ENCODE peak calls at places on chromosomes 11 and 22, in ten cellular contexts. P, V, S, X, J, Z, H, T, U and E are unnamed samples.

GRCh38 chr11:36148701-36149100 is 140.5 kb downstream of the COMMD9 start:
- DNase-seq in H (no peak), J (no peak), X (no peak), S (no peak), P (no peak), U (no peak), Z (no peak), T (no peak), V (no peak), E (no peak)

GRCh38 chr11:34234086-34234740 is 123.6 kb downstream of the ABTB2 start:
- DNase-seq in Z (peak), P (no peak), V (no peak), U (peak), H (no peak), S (peak), X (peak), J (no peak), T (peak), E (no peak)

GRCh38 chr11:111918390-111919256 is at the start of gene C11orf52:
- DNase-seq in U (peak), X (peak), J (no peak), H (peak), S (no peak), P (no peak), Z (no peak), V (no peak), T (no peak), E (peak)

GRCh38 chr11:12696911-12697581 is 22.8 kb downstream of the TEAD1 start:
- DNase-seq in V (no peak), P (no peak), T (no peak), Z (no peak), S (no peak), U (no peak), J (no peak), H (peak), X (no peak), E (no peak)

GRCh38 chr11:110029714-110030113 is 63.5 kb upstream of the ZC3H12C start:
- DNase-seq in H (no peak), U (peak), X (no peak), P (no peak), V (no peak), Z (no peak), S (no peak), J (no peak), T (no peak), E (no peak)

GRCh38 chr22:32073823-32074380 is 30.8 kb downstream of the SLC5A1 start:
- DNase-seq in H (no peak), S (no peak), Z (no peak), X (peak), T (no peak), U (no peak), V (no peak), J (no peak), P (no peak), E (no peak)

GRCh38 chr11:14312736-14313438 is 46.1 kb downstream of the RRAS2 start:
- DNase-seq in P (no peak), Z (no peak), X (no peak), U (no peak), T (no peak), S (no peak), J (no peak), H (no peak), V (no peak), E (no peak)

GRCh38 chr11:73652046-73652730 is 5.8 kb downstream of the PLEKHB1 start:
- DNase-seq in U (peak), H (peak), T (no peak), P (peak), Z (no peak), S (no peak), J (no peak), X (peak), V (no peak), E (peak)

GRCh38 chr22:50505276-50505775 is 2.2 kb downstream of the LMF2 start:
- DNase-seq in H (no peak), J (no peak), Z (no peak), P (no peak), X (no peak), V (no peak), T (no peak), U (no peak), S (no peak), E (no peak)

GRCh38 chr22:28108851-28109250 is 189.8 kb upstream of the PITPNB start:
- DNase-seq in J (no peak), Z (no peak), P (no peak), S (no peak), V (no peak), T (no peak), H (no peak), U (no peak), X (no peak), E (no peak)

GRCh38 chr22:22060200-22061084 is 77.9 kb upstream of the TOP3B start:
- DNase-seq in X (peak), U (peak), T (peak), P (peak), J (no peak), Z (peak), V (peak), H (peak), S (peak), E (peak)

GRCh38 chr11:16786131-16786530 is 47.7 kb downstream of the C11orf58 start:
- DNase-seq in V (no peak), H (no peak), P (no peak), X (no peak), S (no peak), J (no peak), T (no peak), U (no peak), Z (no peak), E (peak)

GRCh38 chr22:22228921-22229320 is 15.7 kb upstream of the VPREB1 start:
- DNase-seq in T (no peak), J (no peak), V (no peak), X (no peak), S (no peak), P (no peak), Z (no peak), U (no peak), H (no peak), E (no peak)

GRCh38 chr11:71406681-71407080 is 41.5 kb downstream of the DHCR7 start:
- DNase-seq in U (no peak), H (peak), V (no peak), T (no peak), X (no peak), S (peak), P (no peak), Z (no peak), J (no peak), E (no peak)

GRCh38 chr22:39315389-39315788 is 4.0 kb downstream of the RPL3 start:
- DNase-seq in Z (no peak), U (no peak), V (no peak), X (no peak), J (no peak), P (no peak), S (no peak), H (no peak), T (no peak), E (no peak)

GRCh38 chr11:130525307-130525706 is 76.9 kb downstream of the ADAMTS15 start:
- DNase-seq in V (no peak), S (no peak), X (no peak), U (no peak), Z (no peak), P (no peak), H (no peak), J (no peak), T (no peak), E (no peak)

GRCh38 chr22:44455151-44455962 is 42.7 kb downstream of the RTL6 start:
- DNase-seq in P (no peak), V (no peak), Z (no peak), H (peak), J (no peak), U (no peak), T (peak), S (peak), X (peak), E (no peak)

GRCh38 chr11:70630068-70630467 is 231.7 kb downstream of the CTTN start:
- DNase-seq in U (no peak), S (no peak), P (no peak), Z (no peak), V (no peak), T (no peak), J (no peak), X (no peak), H (no peak), E (no peak)

GRCh38 chr11:115530752-115531151 is 26.5 kb upstream of the CADM1 start:
- DNase-seq in P (no peak), Z (no peak), H (peak), X (no peak), S (peak), U (no peak), J (no peak), T (no peak), V (no peak), E (no peak)

GRCh38 chr11:123478352-123478986 is 48.4 kb downstream of the GRAMD1B start:
- DNase-seq in T (no peak), H (peak), Z (no peak), S (peak), V (no peak), U (peak), X (peak), J (peak), P (peak), E (peak)

GRCh38 chr11:75352417-75353206 is 1.2 kb upstream of the ARRB1 start:
- DNase-seq in P (no peak), Z (no peak), J (no peak), H (peak), V (no peak), U (no peak), S (no peak), T (no peak), X (peak), E (no peak)

GRCh38 chr11:23278121-23278520 is 417.8 kb upstream of the CCDC179 start:
- DNase-seq in V (no peak), S (no peak), U (peak), P (no peak), T (no peak), J (no peak), X (no peak), Z (no peak), H (no peak), E (no peak)

GRCh38 chr11:59778122-59778521 is 22.9 kb downstream of the STX3 start:
- DNase-seq in X (peak), V (no peak), T (no peak), U (no peak), J (no peak), H (no peak), S (no peak), P (no peak), Z (no peak), E (peak)

GRCh38 chr11:2582436-2582931 is 117.3 kb downstream of the KCNQ1OT1 start:
- DNase-seq in H (no peak), J (no peak), Z (no peak), T (no peak), P (no peak), U (no peak), X (no peak), S (no peak), V (peak), E (no peak)

GRCh38 chr22:21067901-21068680 is 22.3 kb downstream of the LRRC74B start:
- DNase-seq in S (no peak), V (no peak), U (no peak), X (no peak), Z (no peak), J (no peak), H (no peak), P (no peak), T (no peak), E (no peak)

GRCh38 chr11:102437026-102437425 is 15.5 kb downstream of the TMEM123 start:
- DNase-seq in V (no peak), T (no peak), Z (no peak), S (no peak), X (no peak), U (peak), P (no peak), J (no peak), H (no peak), E (no peak)

GRCh38 chr11:94599510-94599909 is 32.3 kb downstream of the PIWIL4 start:
- DNase-seq in V (no peak), U (no peak), P (no peak), X (no peak), J (no peak), T (no peak), H (no peak), Z (no peak), S (no peak), E (no peak)

GRCh38 chr11:706439-706956 is 467 bp downstream of the EPS8L2 start:
- DNase-seq in T (no peak), J (no peak), P (no peak), V (no peak), U (no peak), S (no peak), H (no peak), X (peak), Z (no peak), E (no peak)